ENCODE peak calls at places on chromosomes 13 and 19, in five cellular contexts. F, N, U, J and Q are unnamed samples.
A peak's percentile ranks its signal among the peaks of the same experiment; 100 is the strongest.

GRCh38 chr19:6571167-6571566 is 19.8 kb downstream of the CD70 start:
- DNase-seq in U (no peak), J (no peak), N (no peak), F (no peak), Q (no peak)

GRCh38 chr19:55552620-55553019 is 7.3 kb upstream of the SBK3 start:
- DNase-seq in U (peak; percentile 96), F (no peak), J (no peak), N (peak; percentile 83), Q (peak; percentile 66)

GRCh38 chr19:3531716-3532115 is 7.3 kb upstream of the TEKTIP1 start:
- DNase-seq in F (no peak), N (no peak), U (no peak), J (no peak), Q (no peak)

GRCh38 chr13:68176486-68176885 is 946.4 kb upstream of the PCDH9 start:
- DNase-seq in F (no peak), N (peak; percentile 8), J (no peak), U (peak; percentile 89), Q (no peak)

GRCh38 chr13:97506511-97506910 is 72.5 kb downstream of the RAP2A start:
- DNase-seq in U (no peak), J (no peak), N (peak; percentile 91), F (no peak), Q (peak; percentile 79)

GRCh38 chr19:56132316-56132822 is 8.7 kb upstream of the ZNF444 start:
- DNase-seq in J (no peak), N (peak; percentile 53), U (peak; percentile 70), F (no peak), Q (peak; percentile 39)

GRCh38 chr19:42249769-42250168 is 5.2 kb downstream of the ERF start:
- DNase-seq in U (no peak), F (no peak), J (no peak), N (no peak), Q (no peak)

GRCh38 chr13:110531671-110532083 is 29.8 kb downstream of the RAB20 start:
- DNase-seq in N (no peak), U (no peak), F (no peak), J (no peak), Q (no peak)

GRCh38 chr19:41325640-41325946 is 15.6 kb downstream of the CCDC97 start:
- DNase-seq in N (no peak), U (no peak), F (no peak), J (no peak), Q (no peak)

GRCh38 chr19:19554074-19555023 is 16.3 kb downstream of the CILP2 start:
- DNase-seq in N (peak; percentile 30), J (no peak), U (peak; percentile 36), F (peak; percentile 70), Q (no peak)

GRCh38 chr19:19737559-19738332 is 4.8 kb upstream of the ZNF14 start:
- DNase-seq in N (no peak), J (no peak), F (no peak), U (no peak), Q (no peak)

GRCh38 chr19:1172353-1173159 is 1.5 kb downstream of the SBNO2 start:
- DNase-seq in J (peak; percentile 85), N (peak; percentile 70), U (peak; percentile 63), F (no peak), Q (peak; percentile 81)

GRCh38 chr13:48401480-48401879 is 11.4 kb downstream of the LPAR6 start:
- DNase-seq in N (peak; percentile 37), J (no peak), U (no peak), F (no peak), Q (no peak)

GRCh38 chr13:48398450-48399095 is 14.3 kb downstream of the LPAR6 start:
- DNase-seq in F (no peak), J (no peak), N (no peak), U (peak; percentile 30), Q (peak; percentile 51)

GRCh38 chr13:48402325-48402962 is 10.5 kb downstream of the LPAR6 start:
- DNase-seq in J (no peak), N (no peak), U (no peak), F (no peak), Q (peak; percentile 26)

GRCh38 chr13:48400090-48400694 is 12.7 kb downstream of the LPAR6 start:
- DNase-seq in N (peak; percentile 39), F (no peak), J (no peak), U (peak; percentile 13), Q (peak; percentile 27)

DNA sequence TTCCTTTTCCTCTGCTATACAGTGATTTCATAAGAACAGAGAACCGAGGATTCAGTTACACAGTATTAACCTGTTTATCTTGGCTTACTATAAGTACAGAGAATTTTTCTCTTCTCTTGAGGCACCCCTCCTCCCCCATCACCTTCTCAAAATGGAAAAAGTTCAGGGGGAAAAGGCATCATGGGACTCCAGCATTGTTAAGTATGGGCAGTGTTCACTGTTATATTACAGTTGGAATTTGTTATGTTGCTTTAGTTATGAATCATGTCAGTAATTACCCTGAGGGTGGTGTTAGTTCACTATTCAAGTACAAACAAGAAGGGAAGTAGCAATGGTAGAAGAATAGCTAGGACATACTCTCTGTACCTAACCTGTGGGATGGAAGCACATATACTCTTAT is 12.1 kb downstream of the LPAR6 start:
- DNase-seq in U (peak; percentile 79), J (no peak), F (no peak), N (peak; percentile 68), Q (peak; percentile 72)
- TF ChIP-seq CTCF in U (no peak), J (no peak), F (no peak), N (no peak), Q (no peak)

GRCh38 chr13:106533940-106534843 is 1.3 kb downstream of the EFNB2 start:
- DNase-seq in F (peak; percentile 33), N (peak; percentile 84), U (peak; percentile 79), J (peak; percentile 78), Q (peak; percentile 88)

GRCh38 chr13:106530907-106531520 is 4.4 kb downstream of the EFNB2 start:
- DNase-seq in J (no peak), U (no peak), N (no peak), F (no peak), Q (no peak)

GRCh38 chr13:106534844-106535551 is 464 bp downstream of the EFNB2 start:
- DNase-seq in N (peak; percentile 34), J (peak; percentile 68), F (no peak), U (peak; percentile 50), Q (no peak)

GRCh38 chr13:106532111-106532929 is 3.1 kb downstream of the EFNB2 start:
- DNase-seq in F (no peak), U (peak; percentile 63), N (peak; percentile 57), J (no peak), Q (peak; percentile 71)

GRCh38 chr13:106533101-106533939 is 2.1 kb downstream of the EFNB2 start:
- DNase-seq in U (peak; percentile 81), F (peak; percentile 81), J (peak; percentile 85), N (peak; percentile 85), Q (peak; percentile 96)
- TF ChIP-seq CTCF in U (peak; percentile 22), F (peak; percentile 69), J (no peak), N (peak; percentile 36), Q (peak; percentile 34)

DNA sequence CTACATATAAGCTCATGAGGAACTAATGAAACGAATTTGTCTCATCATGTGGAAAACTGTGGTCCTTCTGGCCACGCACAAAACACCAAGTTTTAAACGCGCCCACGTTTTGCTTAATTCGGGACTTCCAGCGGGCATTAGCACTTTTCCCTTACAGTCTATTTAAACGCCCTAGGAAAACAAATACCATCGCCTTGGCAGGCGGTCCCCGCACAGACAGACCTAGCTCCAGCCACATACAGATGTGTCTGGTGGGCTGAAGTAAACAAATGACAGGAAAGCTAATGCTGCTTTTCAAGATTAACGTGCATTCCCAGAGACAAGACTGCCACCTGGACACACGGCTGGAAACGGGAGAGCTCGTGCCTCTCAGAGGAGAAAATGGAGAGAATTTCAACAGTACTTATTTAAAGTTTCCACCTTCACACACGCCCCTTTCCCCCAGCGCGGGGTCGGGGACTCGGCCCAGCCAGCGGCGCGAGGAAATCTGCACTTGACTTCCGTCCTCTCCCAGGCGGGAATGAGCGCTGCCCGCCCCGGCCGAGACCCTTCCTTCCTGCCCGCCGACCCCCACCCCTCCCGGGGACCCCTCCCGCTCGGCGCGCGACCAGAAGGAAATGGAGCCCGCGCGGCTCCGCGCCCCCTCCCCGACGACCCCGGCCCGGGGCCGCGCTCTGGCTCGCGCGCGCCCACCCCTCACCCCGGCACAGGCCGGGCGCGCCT is 929 bp downstream of the USP12 start:
- DNase-seq in J (peak; percentile 77), F (peak; percentile 71), N (no peak), U (no peak), Q (no peak)
- TF ChIP-seq CTCF in J (no peak), F (no peak), N (no peak), U (no peak), Q (no peak)

DNA sequence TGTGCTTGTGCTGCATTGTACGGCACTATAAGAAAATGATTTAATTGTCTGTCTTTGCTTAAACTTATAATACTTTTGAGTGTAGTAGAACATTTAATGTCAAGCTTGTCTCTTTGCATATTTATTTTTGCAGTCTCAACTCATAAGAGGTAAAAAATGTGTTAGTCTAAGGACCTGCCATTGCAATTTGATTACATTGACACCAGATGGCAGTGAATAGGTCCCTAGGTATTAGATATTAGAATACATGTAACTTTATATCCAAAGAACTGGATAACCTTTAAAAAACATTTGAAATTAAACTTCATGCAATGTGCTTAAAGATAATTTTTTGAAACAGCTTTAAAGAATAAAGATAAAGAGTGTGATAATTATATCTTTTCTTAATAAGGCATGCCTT is 1421.3 kb downstream of the OLFM4 start:
- DNase-seq in N (no peak), F (no peak), J (no peak), U (no peak), Q (no peak)
- TF ChIP-seq CTCF in N (no peak), F (peak; percentile 58), J (no peak), U (no peak), Q (no peak)

GRCh38 chr13:62014299-62014698 is 598.6 kb upstream of the PCDH20 start:
- DNase-seq in U (peak; percentile 2), J (no peak), N (no peak), F (no peak), Q (no peak)
- TF ChIP-seq CTCF in U (no peak), J (no peak), N (no peak), F (peak; percentile 69), Q (no peak)